ENCODE peak calls at places on chromosomes 5 and 9, in six cellular contexts. I, P, W, F, C and Y are unnamed samples. For H3K36me3, the result is how much of the 10 kb centered on the place peaks cover.

GRCh38 chr9:97970106-97970505 is 13.0 kb upstream of the ANP32B start:
- DNase-seq in I (no peak), P (no peak), W (no peak), F (no peak), C (no peak), Y (no peak)

GRCh38 chr5:37721447-37721871 is 118.4 kb downstream of the GDNF start:
- DNase-seq in I (no peak), P (no peak), W (no peak), F (no peak), C (no peak), Y (no peak)

GRCh38 chr5:147303251-147303650 is 68.4 kb downstream of the STK32A start:
- DNase-seq in I (no peak), P (no peak), W (peak), F (no peak), C (no peak), Y (no peak)

GRCh38 chr5:141135030-141135717 is at the start of gene PCDHB5:
- DNase-seq in I (no peak), P (peak), W (no peak), F (no peak), C (no peak), Y (peak)

GRCh38 chr5:41414598-41414997 is 95.8 kb downstream of the PLCXD3 start:
- DNase-seq in I (peak), P (no peak), W (peak), F (no peak), C (no peak), Y (no peak)

GRCh38 chr9:33791117-33791516 is 4.2 kb upstream of the PRSS3 start:
- DNase-seq in I (no peak), P (no peak), W (peak), F (peak), C (peak), Y (no peak)

GRCh38 chr9:126879288-126879687 is 18.8 kb downstream of the ZBTB34 start:
- DNase-seq in I (no peak), P (no peak), W (no peak), F (no peak), C (no peak), Y (no peak)

GRCh38 chr9:76336027-76336426 is 58.2 kb downstream of the RFK start:
- DNase-seq in I (no peak), P (no peak), W (no peak), F (no peak), C (no peak), Y (no peak)

GRCh38 chr5:150780816-150781221 is 2.3 kb downstream of the SMIM3 start:
- DNase-seq in I (no peak), P (no peak), W (peak), F (peak), C (no peak), Y (no peak)

GRCh38 chr5:127757576-127757975 is 54.4 kb downstream of the CCDC192 start:
- DNase-seq in I (peak), P (no peak), W (peak), F (peak), C (no peak), Y (peak)

GRCh38 chr9:117555964-117556629 is 141.2 kb upstream of the ASTN2 start:
- DNase-seq in I (no peak), P (no peak), W (peak), F (peak), C (peak), Y (peak)

GRCh38 chr5:882253-883185 is 10.1 kb downstream of the BRD9 start:
- DNase-seq in I (peak), P (no peak), W (no peak), F (no peak), C (no peak), Y (no peak)

GRCh38 chr5:177412603-177413233 is 3.4 kb upstream of the F12 start:
- DNase-seq in I (no peak), P (no peak), W (no peak), F (no peak), C (no peak), Y (no peak)

GRCh38 chr5:121982500-121983261 is 20.9 kb downstream of the SRFBP1 start:
- DNase-seq in I (no peak), P (no peak), W (no peak), F (no peak), C (no peak), Y (no peak)

GRCh38 chr5:117888688-117889087 is 1099.7 kb downstream of the DTWD2 start:
- DNase-seq in I (no peak), P (no peak), W (no peak), F (no peak), C (no peak), Y (no peak)

GRCh38 chr9:130861372-130862180 is 26.5 kb downstream of the ABL1 start:
- DNase-seq in I (no peak), P (no peak), W (no peak), F (no peak), C (no peak), Y (no peak)

GRCh38 chr5:160649304-160649703 is 202.7 kb downstream of the ATP10B start:
- DNase-seq in I (no peak), P (no peak), W (peak), F (peak), C (no peak), Y (no peak)

GRCh38 chr5:93676707-93677106 is 64.7 kb downstream of the POU5F2 start:
- DNase-seq in I (no peak), P (no peak), W (peak), F (no peak), C (no peak), Y (no peak)

GRCh38 chr5:61386062-61386800 is 54.2 kb downstream of the ZSWIM6 start:
- DNase-seq in I (no peak), P (no peak), W (no peak), F (no peak), C (no peak), Y (no peak)

GRCh38 chr5:160367261-160367660 is 3.2 kb downstream of the C1QTNF2 start:
- DNase-seq in I (no peak), P (no peak), W (no peak), F (no peak), C (no peak), Y (no peak)

GRCh38 chr5:138981606-138982005 is 106.5 kb upstream of the LRRTM2 start:
- DNase-seq in I (no peak), P (no peak), W (peak), F (no peak), C (no peak), Y (no peak)

GRCh38 chr9:6307551-6308096 is 20.6 kb upstream of the TPD52L3 start:
- DNase-seq in I (no peak), P (no peak), W (no peak), F (no peak), C (no peak), Y (no peak)

GRCh38 chr5:140700177-140701144 is at the start of gene ZMAT2:
- DNase-seq in I (peak), P (peak), W (peak), F (peak), C (peak), Y (peak)

GRCh38 chr9:123225374-123225813 is 43.0 kb downstream of the STRBP start:
- DNase-seq in I (no peak), P (no peak), W (peak), F (peak), C (no peak), Y (no peak)

GRCh38 chr9:136847065-136847826 is 2.0 kb upstream of the PHPT1 start:
- DNase-seq in I (no peak), P (no peak), W (peak), F (peak), C (peak), Y (peak)

GRCh38 chr9:84278131-84278530 is 62.4 kb downstream of the SLC28A3 start:
- DNase-seq in I (no peak), P (no peak), W (peak), F (no peak), C (no peak), Y (no peak)

GRCh38 chr5:33120671-33121070 is 320.1 kb upstream of the TARS1 start:
- DNase-seq in I (no peak), P (no peak), W (peak), F (no peak), C (no peak), Y (no peak)

GRCh38 chr9:83471223-83471622 is 67.0 kb downstream of the FRMD3 start:
- DNase-seq in I (no peak), P (no peak), W (no peak), F (no peak), C (no peak), Y (no peak)

GRCh38 chr5:143440448-143441102 is 37.1 kb upstream of the NR3C1 start:
- DNase-seq in I (no peak), P (no peak), W (no peak), F (no peak), C (no peak), Y (no peak)

GRCh38 chr5:163379298-163380155 is 57.9 kb upstream of the CCNG1 start:
- DNase-seq in I (no peak), P (no peak), W (peak), F (no peak), C (no peak), Y (no peak)

GRCh38 chr9:113139225-113139829 is 11.5 kb upstream of the SLC31A2 start:
- DNase-seq in I (no peak), P (no peak), W (no peak), F (no peak), C (no peak), Y (no peak)

GRCh38 chr5:123429993-123430392 is 6.8 kb upstream of the CEP120 start:
- DNase-seq in I (no peak), P (no peak), W (peak), F (no peak), C (no peak), Y (no peak)

GRCh38 chr5:149210968-149211495 is 60.6 kb upstream of the AFAP1L1 start:
- DNase-seq in I (no peak), P (no peak), W (no peak), F (no peak), C (no peak), Y (no peak)

DNA sequence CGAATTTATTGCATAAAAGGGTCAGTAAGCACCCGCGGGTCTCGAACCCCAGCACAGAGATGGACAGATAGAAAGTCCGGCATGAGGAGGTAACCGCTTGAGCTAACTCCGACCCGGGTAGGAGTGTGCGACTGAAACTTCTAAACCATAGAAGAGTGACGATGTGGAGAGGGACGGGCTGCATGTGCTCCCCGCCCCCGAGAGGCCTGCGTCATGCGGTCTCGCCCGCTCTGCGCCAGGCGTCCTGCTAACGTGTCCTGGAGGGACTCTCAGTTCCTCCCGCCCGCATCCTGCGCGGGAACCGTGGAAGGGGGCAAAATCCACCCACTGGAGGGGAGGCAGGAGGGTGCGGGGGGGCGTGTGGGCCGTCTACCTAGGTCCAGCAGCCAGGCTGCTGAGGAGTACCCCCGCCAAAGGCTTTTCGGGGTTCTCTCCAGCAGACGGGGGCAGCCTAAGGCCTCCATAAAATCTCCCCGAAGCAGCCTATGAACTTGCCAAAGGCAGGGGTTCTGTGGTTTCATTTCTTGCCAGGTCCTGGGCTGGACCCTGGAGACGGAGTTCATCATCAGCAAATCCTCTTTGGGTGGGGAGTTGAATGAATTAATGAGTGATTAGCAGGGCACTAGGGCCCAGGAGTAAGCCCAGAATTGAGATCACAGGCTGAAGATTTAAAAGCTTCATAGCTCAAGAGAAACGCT is 51.8 kb downstream of the TGFBI start:
- DNase-seq in I (peak), P (peak), W (peak), F (peak), C (peak), Y (peak)
- H3K4me3 ChIP-seq in I (peak), P (peak), W (peak), F (peak), C (peak), Y (peak)

GRCh38 chr9:35103660-35104191 is 795 bp upstream of the STOML2 start:
- DNase-seq in I (no peak), P (no peak), W (no peak), F (no peak), C (no peak), Y (no peak)

GRCh38 chr9:35105571-35106342 is 2.8 kb upstream of the STOML2 start:
- DNase-seq in I (no peak), P (no peak), W (no peak), F (no peak), C (no peak), Y (no peak)

GRCh38 chr9:35102769-35103659 is at the start of gene STOML2:
- DNase-seq in I (peak), P (peak), W (peak), F (peak), C (peak), Y (peak)

GRCh38 chr9:35105126-35105525 is 2.2 kb upstream of the STOML2 start:
- DNase-seq in I (no peak), P (no peak), W (no peak), F (no peak), C (no peak), Y (no peak)

GRCh38 chr9:35104586-35104985 is 1.7 kb upstream of the STOML2 start:
- DNase-seq in I (no peak), P (no peak), W (no peak), F (no peak), C (no peak), Y (no peak)
- H3K36me3 ChIP-seq in I (half or more), P (under half), W (under half), F (half or more), C (half or more), Y (half or more)

GRCh38 chr5:14410068-14410941 is 171.3 kb upstream of the OTULINL start:
- DNase-seq in I (no peak), P (peak), W (no peak), F (no peak), C (no peak), Y (no peak)
- H3K4me3 ChIP-seq in I (no peak), P (no peak), W (no peak), F (no peak), C (no peak), Y (no peak)

GRCh38 chr9:133799716-133800115 is 61.6 kb upstream of the SARDH start:
- DNase-seq in I (no peak), P (no peak), W (no peak), F (no peak), C (no peak), Y (no peak)
- H3K36me3 ChIP-seq in I (under half), P (under half), W (under half), F (under half), C (under half), Y (under half)